ENCODE peak calls at places on chromosomes 2 and 18, in seven cellular contexts. O, G, S, Q, T, A and Z are unnamed samples.

GRCh38 chr2:112754562-112754961 is 9.8 kb downstream of the CKAP2L start:
- DNase-seq in O (no peak), G (no peak), S (no peak), Q (no peak), T (no peak), A (no peak), Z (no peak)

GRCh38 chr2:84771251-84771650 is 109.6 kb downstream of the TRABD2A start:
- DNase-seq in O (no peak), G (no peak), S (no peak), Q (no peak), T (no peak), A (no peak), Z (no peak)

GRCh38 chr2:98932778-98933343 is 3.2 kb downstream of the CRACDL start:
- DNase-seq in O (no peak), G (no peak), S (no peak), Q (no peak), T (no peak), A (no peak), Z (no peak)

GRCh38 chr2:205511221-205511620 is 171.1 kb upstream of the NRP2 start:
- DNase-seq in O (no peak), G (no peak), S (no peak), Q (no peak), T (no peak), A (no peak), Z (no peak)

GRCh38 chr2:85642725-85643124 is 25.3 kb downstream of the SFTPB start:
- DNase-seq in O (no peak), G (no peak), S (no peak), Q (no peak), T (peak; percentile 42), A (no peak), Z (no peak)

GRCh38 chr18:44680271-44681038 is at the start of gene SETBP1:
- DNase-seq in O (peak; percentile 44), G (no peak), S (peak; percentile 11), Q (no peak), T (no peak), A (peak; percentile 84), Z (peak; percentile 44)

GRCh38 chr18:63994783-63995399 is 25.0 kb downstream of the SERPINB8 start:
- DNase-seq in O (no peak), G (peak; percentile 29), S (peak; percentile 39), Q (peak; percentile 16), T (no peak), A (peak; percentile 72), Z (no peak)

GRCh38 chr2:173087793-173088493 is 12.3 kb downstream of the MAP3K20 start:
- DNase-seq in O (no peak), G (no peak), S (no peak), Q (peak; percentile 60), T (no peak), A (no peak), Z (no peak)

GRCh38 chr2:210662557-210662956 is 106.2 kb downstream of the CPS1 start:
- DNase-seq in O (no peak), G (no peak), S (no peak), Q (peak; percentile 50), T (no peak), A (no peak), Z (no peak)

GRCh38 chr18:8754995-8755955 is 49.9 kb downstream of the MTCL1 start:
- DNase-seq in O (no peak), G (no peak), S (no peak), Q (no peak), T (peak; percentile 7), A (no peak), Z (no peak)

DNA sequence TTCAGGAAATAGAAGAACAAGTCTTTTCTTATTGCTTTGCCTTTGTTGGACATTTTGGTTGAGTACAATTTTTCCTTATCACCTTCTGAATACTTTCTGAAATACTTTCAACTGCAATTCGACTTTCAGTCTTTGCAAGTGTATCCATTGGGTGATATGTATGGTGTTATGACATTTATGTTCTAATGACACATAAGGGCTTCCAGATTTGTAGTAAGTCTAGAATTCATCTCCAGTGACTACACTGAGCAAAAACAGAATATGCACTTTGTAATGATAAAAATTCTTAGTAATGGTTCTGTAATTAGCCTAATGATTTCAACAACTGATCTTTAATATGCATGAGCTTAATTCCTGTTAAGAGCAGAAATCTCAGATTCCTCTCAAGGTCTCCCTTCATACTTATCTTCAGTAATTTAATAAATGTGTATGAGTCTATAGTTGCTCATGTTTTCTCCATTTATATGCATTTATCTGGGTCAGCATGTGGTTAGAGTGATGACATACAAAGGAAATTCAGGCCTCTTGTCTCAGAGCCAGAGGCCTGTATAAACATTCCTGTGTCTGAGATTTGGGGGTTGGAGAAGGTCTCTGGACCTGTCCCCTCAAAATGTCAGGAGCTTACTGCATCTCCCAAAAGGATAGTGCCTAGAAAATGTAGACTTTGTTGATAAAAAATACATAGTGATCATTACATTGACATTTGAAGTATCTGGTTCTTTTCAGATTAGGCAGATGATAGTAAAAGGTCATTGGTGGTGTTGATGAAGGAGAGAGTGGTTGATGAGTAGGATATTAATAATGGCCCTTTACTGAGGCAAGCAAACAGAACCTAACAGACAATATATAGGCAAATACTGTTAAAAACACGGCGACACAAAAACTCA is 114.9 kb downstream of the QPCT start:
- DNase-seq in O (no peak), G (no peak), S (no peak), Q (no peak), T (no peak), A (peak; percentile 38), Z (no peak)
- TF ChIP-seq TAF1 in O (no peak), G (no peak), S (no peak), Q (no peak), T (no peak), A (no peak), Z (no peak)

GRCh38 chr2:15038373-15039364 is 406.2 kb downstream of the LRATD1 start:
- DNase-seq in O (no peak), G (no peak), S (no peak), Q (no peak), T (no peak), A (no peak), Z (no peak)

GRCh38 chr2:15043336-15044058 is 411.0 kb downstream of the LRATD1 start:
- DNase-seq in O (no peak), G (no peak), S (no peak), Q (no peak), T (no peak), A (no peak), Z (no peak)

GRCh38 chr2:15042824-15043223 is 410.3 kb downstream of the LRATD1 start:
- DNase-seq in O (no peak), G (no peak), S (no peak), Q (no peak), T (no peak), A (no peak), Z (no peak)

GRCh38 chr2:15041429-15041837 is 408.9 kb downstream of the LRATD1 start:
- DNase-seq in O (no peak), G (no peak), S (no peak), Q (no peak), T (no peak), A (no peak), Z (no peak)

DNA sequence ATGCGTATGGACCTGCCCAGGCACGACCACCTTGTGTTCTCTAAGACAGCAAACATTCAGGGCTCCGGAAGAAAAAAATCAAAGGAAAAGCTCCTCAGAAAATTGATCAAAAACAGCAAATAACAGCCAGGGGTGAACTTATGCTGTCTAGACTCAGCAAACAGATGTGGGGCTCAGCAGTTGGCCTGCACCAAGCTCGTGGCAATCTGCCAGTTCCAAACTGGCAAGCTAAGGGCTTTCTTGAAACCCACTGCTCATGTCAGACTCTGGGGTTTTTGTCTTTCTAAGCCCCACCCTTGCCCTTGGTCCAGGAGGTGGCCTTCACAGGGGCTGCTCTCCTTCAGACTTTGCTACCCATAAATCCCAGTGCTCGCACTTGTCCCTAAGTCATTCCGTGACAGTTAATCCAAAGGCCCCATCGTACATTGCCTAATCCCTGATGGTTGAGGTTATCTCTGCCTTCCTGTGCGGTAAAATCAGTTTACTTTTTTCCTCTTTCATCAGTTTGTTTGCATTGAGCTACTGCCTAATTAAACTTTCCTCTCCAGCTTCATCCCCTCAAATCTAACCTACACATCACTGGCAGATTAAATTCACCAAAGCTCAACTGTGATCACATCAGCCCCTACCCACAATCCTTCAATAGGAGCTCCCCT is 408.0 kb downstream of the LRATD1 start:
- DNase-seq in O (no peak), G (no peak), S (no peak), Q (no peak), T (no peak), A (no peak), Z (no peak)
- TF ChIP-seq TAF1 in O (no peak), G (no peak), S (no peak), Q (no peak), T (no peak), A (no peak), Z (no peak)

GRCh38 chr2:62797107-62797506 is 91.6 kb downstream of the EHBP1 start:
- DNase-seq in O (no peak), G (no peak), S (no peak), Q (no peak), T (no peak), A (no peak), Z (no peak)

GRCh38 chr2:62792408-62792807 is 86.9 kb downstream of the EHBP1 start:
- DNase-seq in O (no peak), G (no peak), S (no peak), Q (no peak), T (no peak), A (no peak), Z (no peak)

GRCh38 chr2:62794791-62795190 is 89.3 kb downstream of the EHBP1 start:
- DNase-seq in O (no peak), G (no peak), S (no peak), Q (peak; percentile 74), T (no peak), A (no peak), Z (no peak)

GRCh38 chr2:62793213-62793612 is 87.7 kb downstream of the EHBP1 start:
- DNase-seq in O (no peak), G (no peak), S (no peak), Q (peak; percentile 40), T (no peak), A (no peak), Z (no peak)

DNA sequence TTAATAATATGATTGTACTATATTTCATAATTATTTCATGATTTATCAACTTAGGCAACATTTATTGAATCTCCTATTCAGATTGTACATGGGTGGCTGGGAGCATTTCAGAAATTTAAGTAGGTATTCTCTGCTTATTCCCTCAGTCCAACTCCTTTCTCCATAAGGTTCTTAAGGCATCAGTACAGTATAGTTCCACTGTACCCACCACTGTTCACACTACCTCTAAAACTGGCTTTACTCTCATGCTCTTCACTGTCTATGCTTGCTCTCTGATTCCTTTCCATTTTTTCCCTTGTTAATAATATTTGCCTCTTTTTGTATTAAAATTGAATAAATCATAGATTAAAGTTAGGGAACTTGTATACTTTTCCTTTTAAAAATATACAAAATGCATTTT is 89.8 kb downstream of the EHBP1 start:
- DNase-seq in O (no peak), G (no peak), S (no peak), Q (no peak), T (no peak), A (no peak), Z (no peak)
- TF ChIP-seq TAF1 in O (no peak), G (no peak), S (no peak), Q (no peak), T (no peak), A (no peak), Z (no peak)

DNA sequence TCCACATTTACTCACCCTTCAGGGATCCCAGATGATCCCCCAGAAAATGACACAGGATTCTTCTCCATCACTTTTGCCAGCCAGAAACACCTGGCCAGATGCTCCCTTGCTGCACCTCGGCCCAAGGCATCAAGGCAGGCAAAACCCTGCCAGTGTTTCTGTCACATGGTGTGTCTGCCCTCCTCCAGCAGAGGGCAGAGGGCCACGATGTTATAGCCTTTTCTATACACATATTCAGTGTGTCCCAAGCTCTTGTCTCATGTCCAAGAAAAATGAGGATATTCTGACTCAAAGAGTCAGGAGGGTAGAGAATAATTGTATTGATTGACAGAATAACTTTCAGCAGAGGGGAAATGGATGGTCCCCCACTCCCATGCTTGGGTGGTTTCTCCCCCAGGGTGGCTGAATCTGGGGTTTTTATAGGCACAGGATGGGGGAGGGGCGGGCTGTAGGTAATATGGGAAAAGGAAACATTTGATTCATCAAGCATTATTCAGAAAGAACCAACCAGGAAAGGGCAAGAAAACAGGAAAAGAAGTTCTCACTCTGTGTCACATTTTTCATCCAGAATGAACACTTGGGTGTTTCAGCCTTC is 933.9 kb downstream of the TRIB2 start:
- DNase-seq in O (no peak), G (no peak), S (no peak), Q (no peak), T (no peak), A (no peak), Z (no peak)
- TF ChIP-seq TAF1 in O (no peak), G (no peak), S (no peak), Q (no peak), T (no peak), A (no peak), Z (no peak)